ENCODE peak calls at places on chromosomes 16 and 17, in ten cellular contexts. K, N, Z, U, S, T, E, H, V and Y are unnamed samples.

GRCh38 chr16:27305342-27305741 is 8.4 kb upstream of the IL4R start:
- DNase-seq in N (no peak), Z (no peak), V (no peak), H (no peak), S (no peak), U (peak; percentile 52), T (no peak), K (peak; percentile 82), E (no peak), Y (no peak)

GRCh38 chr16:2008009-2008526 is 1.6 kb downstream of the ZNF598 start:
- DNase-seq in Z (no peak), H (no peak), T (no peak), N (no peak), S (no peak), K (peak; percentile 80), V (no peak), E (no peak), U (peak; percentile 89), Y (peak; percentile 61)

GRCh38 chr16:27432600-27432957 is 30.6 kb downstream of the IL21R start:
- DNase-seq in H (no peak), E (no peak), N (peak; percentile 47), Z (no peak), S (peak; percentile 82), K (peak; percentile 71), V (no peak), U (peak; percentile 86), T (no peak), Y (peak; percentile 69)

GRCh38 chr17:68019336-68019674 is 16.2 kb upstream of the KPNA2 start:
- DNase-seq in V (no peak), U (no peak), N (no peak), H (no peak), S (no peak), T (no peak), Z (no peak), E (no peak), K (no peak), Y (no peak)

GRCh38 chr16:30051518-30051917 is 14.0 kb upstream of the ALDOA start:
- DNase-seq in S (peak; percentile 74), Z (no peak), E (no peak), U (peak; percentile 60), V (no peak), K (peak; percentile 58), T (no peak), H (no peak), N (no peak), Y (peak; percentile 89)

GRCh38 chr17:64244165-64244564 is 18.9 kb downstream of the TEX2 start:
- DNase-seq in K (peak; percentile 83), E (no peak), N (no peak), S (no peak), H (no peak), V (no peak), U (peak; percentile 30), Z (no peak), T (no peak), Y (peak; percentile 40)

GRCh38 chr17:52789829-52790228 is 631.3 kb upstream of the CA10 start:
- DNase-seq in T (no peak), K (no peak), S (no peak), H (no peak), N (no peak), V (no peak), Z (no peak), U (no peak), E (no peak), Y (no peak)

GRCh38 chr16:58421529-58421928 is 29.3 kb downstream of the GINS3 start:
- DNase-seq in V (no peak), K (peak; percentile 19), E (no peak), Z (no peak), N (no peak), S (peak; percentile 19), U (peak; percentile 55), H (no peak), T (no peak), Y (peak; percentile 62)

GRCh38 chr16:86773339-86773715 is 195.0 kb downstream of the FOXL1 start:
- DNase-seq in E (no peak), U (no peak), K (no peak), N (no peak), H (no peak), Z (no peak), S (no peak), V (no peak), T (no peak), Y (no peak)

GRCh38 chr16:85162478-85163277 is 50.4 kb upstream of the CIBAR2 start:
- DNase-seq in S (peak; percentile 77), N (no peak), V (no peak), H (no peak), U (peak; percentile 87), K (peak; percentile 84), E (no peak), T (no peak), Z (no peak), Y (peak; percentile 81)

GRCh38 chr17:17181666-17182600 is 24.2 kb downstream of the PLD6 start:
- DNase-seq in K (no peak), T (no peak), E (no peak), Z (no peak), U (no peak), S (no peak), N (no peak), V (no peak), H (peak; percentile 35), Y (no peak)

GRCh38 chr17:83083368-83084201 is 4.2 kb downstream of the METRNL start:
- DNase-seq in Z (no peak), N (peak; percentile 82), U (peak; percentile 99), E (peak; percentile 34), V (peak; percentile 37), S (peak; percentile 99), K (peak; percentile 99), T (no peak), H (peak; percentile 25), Y (peak; percentile 100)

GRCh38 chr17:44221072-44221861 is 1.8 kb upstream of the UBTF start:
- DNase-seq in H (peak; percentile 61), U (peak; percentile 78), Z (peak; percentile 69), T (no peak), V (peak; percentile 56), S (peak; percentile 69), N (peak; percentile 83), E (no peak), K (peak; percentile 77), Y (peak; percentile 90)

GRCh38 chr17:80485846-80486245 is 9.4 kb upstream of the NPTX1 start:
- DNase-seq in H (no peak), Z (no peak), S (no peak), V (no peak), K (no peak), U (no peak), E (no peak), N (no peak), T (no peak), Y (no peak)

GRCh38 chr16:70650216-70650615 is 3.9 kb downstream of the IL34 start:
- DNase-seq in Z (no peak), V (no peak), K (no peak), H (no peak), U (no peak), T (no peak), E (no peak), N (no peak), S (no peak), Y (no peak)

GRCh38 chr16:66366433-66367299 is at the start of gene CDH5:
- DNase-seq in N (no peak), K (peak; percentile 91), S (no peak), T (no peak), U (no peak), V (no peak), H (no peak), Z (no peak), E (no peak), Y (no peak)

GRCh38 chr17:81022371-81022729 is 12.6 kb upstream of the BAIAP2 start:
- DNase-seq in U (no peak), T (no peak), N (no peak), K (no peak), V (no peak), Z (no peak), E (no peak), H (no peak), S (no peak), Y (no peak)

GRCh38 chr17:60173304-60173807 is 23.6 kb downstream of the CA4 start:
- DNase-seq in U (peak; percentile 73), K (peak; percentile 21), N (no peak), S (peak; percentile 74), Z (no peak), T (no peak), H (no peak), E (no peak), V (no peak), Y (peak; percentile 35)

GRCh38 chr17:78991906-78992532 is 12.3 kb upstream of the LGALS3BP start:
- DNase-seq in Z (no peak), N (no peak), T (no peak), U (no peak), H (no peak), K (no peak), S (no peak), E (no peak), V (no peak), Y (no peak)

GRCh38 chr17:75777243-75777922 is 7.2 kb upstream of the UNK start:
- DNase-seq in Z (no peak), U (peak; percentile 32), H (no peak), E (no peak), T (no peak), V (no peak), K (peak; percentile 53), S (no peak), N (no peak), Y (no peak)

GRCh38 chr17:79065105-79065670 is 9.4 kb upstream of the ENGASE start:
- DNase-seq in N (peak; percentile 47), H (peak; percentile 46), E (peak; percentile 26), Z (no peak), V (no peak), S (peak; percentile 35), U (peak; percentile 54), K (peak; percentile 52), T (peak; percentile 39), Y (peak; percentile 58)

GRCh38 chr17:17125136-17126084 is 80.7 kb downstream of the PLD6 start:
- DNase-seq in S (no peak), K (no peak), E (no peak), N (no peak), H (no peak), Z (no peak), V (no peak), T (no peak), U (peak; percentile 18), Y (no peak)

GRCh38 chr16:50151744-50152143 is 1.4 kb upstream of the TENT4B start:
- DNase-seq in S (no peak), K (no peak), T (no peak), V (no peak), Z (no peak), E (no peak), N (no peak), U (no peak), H (no peak), Y (peak; percentile 19)

GRCh38 chr17:56521439-56522141 is 71.9 kb upstream of the NOG start:
- DNase-seq in E (no peak), H (no peak), V (no peak), T (no peak), Z (no peak), N (no peak), U (no peak), K (no peak), S (no peak), Y (no peak)